ENCODE peak calls at places on chromosome 1, in five cellular contexts. E is neural progenitor cell, F is SK-N-MC, D is GM23248, I is PC-3. Z is an unnamed sample.

GRCh38 chr1:93963585-93963984 is 54.4 kb upstream of the GCLM start:
- DNase-seq in F (no peak), I (no peak), D (peak; percentile 24), E (no peak), Z (no peak)

GRCh38 chr1:180815188-180815587 is 97.5 kb upstream of the KIAA1614 start:
- DNase-seq in I (no peak), D (no peak), F (no peak), E (no peak), Z (no peak)

GRCh38 chr1:97632075-97632474 is 288.8 kb downstream of the DPYD start:
- DNase-seq in F (peak; percentile 97), I (peak; percentile 46), D (no peak), E (no peak), Z (no peak)

GRCh38 chr1:243917177-243917862 is 67.3 kb upstream of the AKT3 start:
- DNase-seq in E (peak; percentile 95), D (peak; percentile 92), I (peak; percentile 93), F (no peak), Z (no peak)

GRCh38 chr1:179016694-179017382 is 8.9 kb upstream of the FAM20B start:
- DNase-seq in D (peak; percentile 93), F (no peak), E (no peak), I (peak; percentile 93), Z (no peak)

GRCh38 chr1:221698579-221699349 is 43.1 kb downstream of the DUSP10 start:
- DNase-seq in I (no peak), F (no peak), E (no peak), D (no peak), Z (no peak)

GRCh38 chr1:41936107-41936506 is 17.4 kb upstream of the HIVEP3 start:
- DNase-seq in I (peak; percentile 92), D (peak; percentile 74), E (no peak), F (no peak), Z (no peak)

GRCh38 chr1:54051936-54052469 is 1.0 kb downstream of the TMEM59 start:
- DNase-seq in I (peak; percentile 50), F (no peak), D (peak; percentile 88), E (no peak), Z (no peak)

GRCh38 chr1:68107771-68108170 is 57.3 kb upstream of the DIRAS3 start:
- DNase-seq in E (no peak), F (no peak), D (peak; percentile 74), I (peak; percentile 70), Z (no peak)

GRCh38 chr1:174021611-174022079 is 512 bp downstream of the RC3H1 start:
- DNase-seq in F (no peak), I (peak; percentile 4), E (peak; percentile 82), D (peak; percentile 83), Z (peak; percentile 64)

DNA sequence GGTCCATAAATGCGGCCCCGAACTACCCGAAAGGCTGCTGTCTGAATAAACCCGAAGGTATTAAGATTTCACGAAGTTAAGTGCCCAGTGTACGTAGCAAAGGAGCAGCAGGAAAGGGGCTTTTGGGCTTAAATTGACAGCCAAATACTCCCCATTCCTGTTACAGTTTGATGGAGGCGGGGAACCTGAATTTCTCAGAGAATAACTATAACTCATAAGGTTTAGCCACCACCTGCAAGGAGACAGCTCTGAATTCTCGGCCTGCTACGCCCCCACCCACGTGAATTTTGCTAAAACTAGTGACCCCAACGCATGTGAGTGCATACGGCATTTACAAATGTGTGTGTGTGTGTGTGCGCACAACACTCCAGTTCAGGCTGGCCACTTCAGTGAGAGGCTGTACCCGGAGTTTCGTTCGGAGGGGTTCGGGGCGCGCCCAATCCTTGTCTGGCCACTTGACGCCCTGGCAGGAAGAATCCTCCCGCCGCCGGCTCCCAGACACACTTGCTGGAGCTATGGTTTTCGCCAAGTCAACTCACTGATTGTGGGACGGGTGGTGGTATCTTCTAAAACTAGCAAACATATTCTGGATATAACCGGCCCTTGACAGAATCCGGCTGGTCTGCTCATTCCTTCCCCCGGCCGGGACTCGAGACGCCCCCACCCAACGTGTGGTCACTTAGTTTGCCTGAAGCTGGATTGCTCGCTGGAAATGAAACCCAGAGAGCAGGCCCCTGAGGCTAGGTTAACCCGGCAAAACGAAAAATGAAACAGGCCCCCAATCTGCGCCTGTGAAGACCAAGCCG is 4.9 kb downstream of the GFI1 start:
- DNase-seq in E (peak; percentile 59), F (no peak), I (no peak), D (peak; percentile 32), Z (no peak)
- TF ChIP-seq EZH2 in E (no peak), F (no peak), I (no peak), D (peak; percentile 99), Z (no peak)

GRCh38 chr1:20366766-20367602 is 76.3 kb downstream of the VWA5B1 start:
- DNase-seq in I (peak; percentile 78), E (peak; percentile 84), D (peak; percentile 77), F (no peak), Z (no peak)

GRCh38 chr1:20368866-20369545 is 78.3 kb downstream of the VWA5B1 start:
- DNase-seq in F (no peak), E (no peak), I (no peak), D (no peak), Z (no peak)

GRCh38 chr1:20365421-20366075 is 74.9 kb downstream of the VWA5B1 start:
- DNase-seq in E (no peak), D (no peak), I (no peak), F (no peak), Z (no peak)

GRCh38 chr1:20367626-20368025 is 77.0 kb downstream of the VWA5B1 start:
- DNase-seq in E (no peak), D (no peak), F (no peak), I (no peak), Z (no peak)

GRCh38 chr1:20366076-20366765 is 75.5 kb downstream of the VWA5B1 start:
- DNase-seq in E (peak; percentile 62), I (peak; percentile 10), F (no peak), D (peak; percentile 50), Z (no peak)
- TF ChIP-seq EZH2 in E (peak; percentile 98), I (peak; percentile 65), F (peak; percentile 79), D (peak; percentile 52), Z (no peak)

DNA sequence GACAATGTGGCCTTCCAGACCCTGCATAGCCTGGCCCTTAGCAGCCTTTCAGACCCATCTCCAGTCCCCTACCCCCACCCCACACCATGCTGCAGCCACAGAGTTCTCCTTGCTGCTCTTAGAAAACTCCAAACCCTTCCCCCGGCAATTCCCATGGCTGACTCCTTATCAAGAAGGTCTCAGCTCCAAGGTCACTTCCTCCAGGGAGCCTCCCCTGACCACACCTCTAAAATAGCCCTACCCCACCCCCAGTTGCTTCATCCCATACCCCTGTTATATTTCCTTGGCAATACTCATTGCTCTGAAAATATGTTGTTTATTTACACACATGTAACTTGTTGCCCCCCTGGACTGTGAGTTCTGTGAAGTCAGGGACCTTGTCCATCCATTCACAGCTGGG is 4.3 kb upstream of the ADGRB2 start:
- DNase-seq in F (no peak), E (no peak), D (no peak), I (no peak), Z (no peak)
- TF ChIP-seq EZH2 in F (no peak), E (no peak), D (no peak), I (no peak), Z (no peak)

GRCh38 chr1:148264374-148265276 is 112.5 kb upstream of the NBPF11 start:
- DNase-seq in D (peak; percentile 61), E (peak; percentile 77), F (no peak), I (no peak), Z (no peak)

GRCh38 chr1:148263906-148264255 is 111.8 kb upstream of the NBPF11 start:
- DNase-seq in I (no peak), F (no peak), E (no peak), D (no peak), Z (peak; percentile 36)

DNA sequence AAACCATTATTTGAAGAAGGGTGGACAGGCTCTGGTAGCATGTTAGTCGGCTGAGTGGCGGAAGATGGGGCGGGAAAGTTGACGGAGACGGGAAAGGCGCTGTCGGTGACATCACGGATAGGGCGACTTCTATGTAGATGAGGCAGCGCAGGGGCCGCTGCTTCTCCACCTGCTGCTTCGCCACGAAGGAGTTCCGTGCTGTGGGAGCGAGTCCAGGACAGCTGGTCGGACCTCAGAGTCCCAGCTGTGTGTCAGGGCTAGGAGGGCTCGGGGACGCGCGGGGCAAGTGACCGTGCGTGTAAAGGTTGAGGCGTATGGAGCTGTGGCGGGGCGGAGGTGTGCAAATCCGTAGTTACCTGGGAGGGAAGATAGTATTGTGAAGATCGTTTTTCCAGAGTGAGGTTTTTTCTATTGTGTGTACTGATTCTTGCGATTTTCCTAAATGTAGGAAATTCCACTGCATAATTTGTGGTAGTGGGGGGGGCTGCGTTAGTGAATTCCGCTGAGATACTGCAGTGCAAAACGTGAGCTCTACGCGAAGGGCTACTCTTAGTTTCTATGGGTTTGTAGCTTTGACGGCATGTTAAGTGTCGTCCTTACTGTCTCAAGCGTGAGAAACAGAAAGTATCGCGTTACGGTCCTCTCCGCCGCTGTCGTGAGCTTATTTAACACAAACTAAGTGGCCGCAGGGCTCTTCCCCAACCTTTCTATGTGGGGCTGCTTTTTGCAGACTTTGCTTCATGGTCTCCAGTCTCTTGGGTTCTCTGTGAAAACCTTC is 111.2 kb upstream of the NBPF11 start:
- DNase-seq in D (peak; percentile 78), F (no peak), E (peak; percentile 91), I (peak; percentile 98), Z (peak; percentile 94)
- TF ChIP-seq EZH2 in D (no peak), F (no peak), E (no peak), I (no peak), Z (no peak)

GRCh38 chr1:200873671-200874397 is 1.1 kb downstream of the GPR25 start:
- DNase-seq in F (no peak), I (no peak), D (peak; percentile 30), E (no peak), Z (no peak)
- TF ChIP-seq EZH2 in F (no peak), I (no peak), D (no peak), E (no peak), Z (no peak)

DNA sequence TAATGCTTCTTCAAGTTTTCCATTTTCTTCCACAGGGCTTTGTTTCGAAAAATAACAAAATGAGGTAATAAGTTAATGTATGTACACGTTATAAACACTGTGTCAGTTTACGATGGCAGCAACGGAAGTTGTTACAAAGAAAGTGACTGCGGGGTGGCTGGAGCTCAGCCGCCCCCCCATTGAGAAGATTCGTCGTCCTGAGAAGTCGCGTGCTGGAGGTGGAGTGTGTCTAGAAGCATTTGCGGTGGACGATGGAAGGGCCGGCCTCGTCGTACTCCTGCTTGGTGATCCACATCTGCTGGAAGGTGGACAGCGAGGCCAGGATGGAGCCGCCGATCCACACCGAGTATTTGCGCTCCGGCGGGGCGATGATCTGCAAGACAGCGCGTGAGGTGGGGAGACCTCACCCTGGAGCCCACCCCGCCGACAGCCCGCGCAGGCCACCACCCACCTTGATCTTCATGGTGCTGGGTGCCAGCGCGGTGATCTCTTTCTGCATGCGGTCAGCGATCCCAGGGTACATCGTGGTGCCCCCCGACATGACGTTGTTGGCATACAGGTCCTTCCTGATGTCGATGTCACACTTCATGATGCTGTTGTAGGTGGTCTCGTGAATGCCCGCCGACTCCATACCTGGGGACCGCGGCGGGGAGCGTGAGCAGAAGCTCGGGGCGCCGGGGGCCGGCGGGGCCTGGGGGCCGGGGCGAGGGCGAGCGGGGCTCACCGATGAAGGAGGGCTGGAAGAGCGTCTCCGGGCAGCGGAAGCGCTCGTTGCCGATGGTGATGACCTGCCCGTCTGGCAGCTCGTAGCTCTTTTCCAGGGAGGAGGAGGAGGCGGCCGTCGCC is 2.4 kb downstream of the ACTA1 start:
- DNase-seq in I (no peak), E (no peak), F (no peak), D (peak; percentile 20), Z (no peak)
- TF ChIP-seq EZH2 in I (no peak), E (no peak), F (peak; percentile 87), D (peak; percentile 83), Z (no peak)